ENCODE peak calls at places on chromosomes 16 and 17, in five cellular contexts. One of them, this sample, is unnamed.

GRCh38 chr17:7281953-7282751 is 634 bp downstream of the SLC2A4 start:
- DNase-seq in GM10248: no peak
- DNase-seq in progenitor cell of endocrine pancreas: peak
- DNase-seq in hepatocyte: peak
- DNase-seq in body of pancreas: no peak
- DNase-seq in this sample: no peak

GRCh38 chr17:35543856-35544255 is 6.4 kb upstream of the SLFN12L start:
- DNase-seq in body of pancreas: no peak
- DNase-seq in GM10248: no peak
- DNase-seq in progenitor cell of endocrine pancreas: no peak
- DNase-seq in hepatocyte: no peak
- DNase-seq in this sample: no peak

GRCh38 chr16:23482778-23483177 is 27.5 kb downstream of the GGA2 start:
- DNase-seq in GM10248: no peak
- DNase-seq in body of pancreas: no peak
- DNase-seq in progenitor cell of endocrine pancreas: no peak
- DNase-seq in hepatocyte: no peak
- DNase-seq in this sample: no peak

GRCh38 chr16:4157376-4157825 is 41.2 kb upstream of the ADCY9 start:
- DNase-seq in body of pancreas: no peak
- DNase-seq in GM10248: no peak
- DNase-seq in hepatocyte: peak
- DNase-seq in progenitor cell of endocrine pancreas: no peak
- DNase-seq in this sample: peak

GRCh38 chr16:53091508-53092211 is 36.9 kb downstream of the CHD9 start:
- DNase-seq in hepatocyte: peak
- DNase-seq in GM10248: peak
- DNase-seq in body of pancreas: peak
- DNase-seq in progenitor cell of endocrine pancreas: no peak
- DNase-seq in this sample: no peak

GRCh38 chr16:87607871-87608270 is 5.6 kb downstream of the JPH3 start:
- DNase-seq in progenitor cell of endocrine pancreas: no peak
- DNase-seq in GM10248: no peak
- DNase-seq in hepatocyte: no peak
- DNase-seq in body of pancreas: no peak
- DNase-seq in this sample: no peak

GRCh38 chr16:80894091-80894490 is 89.7 kb upstream of the CDYL2 start:
- DNase-seq in GM10248: no peak
- DNase-seq in body of pancreas: no peak
- DNase-seq in hepatocyte: no peak
- DNase-seq in progenitor cell of endocrine pancreas: no peak
- DNase-seq in this sample: no peak

GRCh38 chr17:64974750-64975317 is 55.6 kb upstream of the LRRC37A3 start:
- DNase-seq in body of pancreas: no peak
- DNase-seq in GM10248: no peak
- DNase-seq in hepatocyte: no peak
- DNase-seq in progenitor cell of endocrine pancreas: no peak
- DNase-seq in this sample: no peak

GRCh38 chr16:13439766-13440165 is 480.2 kb upstream of the ERCC4 start:
- DNase-seq in hepatocyte: peak
- DNase-seq in body of pancreas: no peak
- DNase-seq in progenitor cell of endocrine pancreas: no peak
- DNase-seq in GM10248: no peak
- DNase-seq in this sample: no peak

GRCh38 chr17:69997332-69997731 is 77.7 kb upstream of the KCNJ16 start:
- DNase-seq in GM10248: no peak
- DNase-seq in progenitor cell of endocrine pancreas: no peak
- DNase-seq in body of pancreas: no peak
- DNase-seq in hepatocyte: peak
- DNase-seq in this sample: no peak

GRCh38 chr16:53071748-53072301 is 17.0 kb downstream of the CHD9 start:
- DNase-seq in GM10248: peak
- DNase-seq in hepatocyte: no peak
- DNase-seq in progenitor cell of endocrine pancreas: no peak
- DNase-seq in body of pancreas: no peak
- DNase-seq in this sample: no peak

GRCh38 chr16:65071371-65072311 is 50.2 kb downstream of the CDH11 start:
- DNase-seq in GM10248: no peak
- DNase-seq in progenitor cell of endocrine pancreas: no peak
- DNase-seq in body of pancreas: peak
- DNase-seq in hepatocyte: no peak
- DNase-seq in this sample: no peak

GRCh38 chr16:57536306-57537193 is at the start of gene CCDC102A:
- DNase-seq in progenitor cell of endocrine pancreas: no peak
- DNase-seq in GM10248: peak
- DNase-seq in body of pancreas: peak
- DNase-seq in hepatocyte: peak
- DNase-seq in this sample: no peak

GRCh38 chr17:47663997-47664941 is 14.6 kb downstream of the KPNB1 start:
- DNase-seq in progenitor cell of endocrine pancreas: peak
- DNase-seq in hepatocyte: peak
- DNase-seq in body of pancreas: peak
- DNase-seq in GM10248: peak
- DNase-seq in this sample: peak

GRCh38 chr17:42373896-42374295 is 14.3 kb downstream of the STAT3 start:
- DNase-seq in body of pancreas: no peak
- DNase-seq in progenitor cell of endocrine pancreas: no peak
- DNase-seq in hepatocyte: no peak
- DNase-seq in GM10248: no peak
- DNase-seq in this sample: no peak

GRCh38 chr17:4934173-4934979 is 2.3 kb downstream of the GP1BA start:
- DNase-seq in progenitor cell of endocrine pancreas: no peak
- DNase-seq in GM10248: peak
- DNase-seq in hepatocyte: peak
- DNase-seq in body of pancreas: no peak
- DNase-seq in this sample: peak

GRCh38 chr17:27544350-27545131 is 86.4 kb upstream of the LGALS9 start:
- DNase-seq in hepatocyte: no peak
- DNase-seq in body of pancreas: no peak
- DNase-seq in GM10248: peak
- DNase-seq in progenitor cell of endocrine pancreas: no peak
- DNase-seq in this sample: no peak

GRCh38 chr17:8057691-8058114 is 18.8 kb downstream of the ALOX15B start:
- DNase-seq in GM10248: peak
- DNase-seq in hepatocyte: peak
- DNase-seq in body of pancreas: peak
- DNase-seq in progenitor cell of endocrine pancreas: no peak
- DNase-seq in this sample: peak

GRCh38 chr16:1211451-1212268 is 13.4 kb downstream of the TPSG1 start:
- DNase-seq in GM10248: no peak
- DNase-seq in hepatocyte: no peak
- DNase-seq in progenitor cell of endocrine pancreas: no peak
- DNase-seq in body of pancreas: no peak
- DNase-seq in this sample: no peak

GRCh38 chr16:75053791-75054555 is 55.1 kb downstream of the ZNRF1 start:
- DNase-seq in body of pancreas: peak
- DNase-seq in GM10248: no peak
- DNase-seq in progenitor cell of endocrine pancreas: no peak
- DNase-seq in hepatocyte: peak
- DNase-seq in this sample: peak

GRCh38 chr16:74998481-74999207 is at the start of gene ZNRF1:
- DNase-seq in hepatocyte: peak
- DNase-seq in progenitor cell of endocrine pancreas: peak
- DNase-seq in body of pancreas: peak
- DNase-seq in GM10248: peak
- DNase-seq in this sample: peak

GRCh38 chr16:69187387-69187890 is 475 bp downstream of the SNTB2 start:
- DNase-seq in body of pancreas: peak
- DNase-seq in progenitor cell of endocrine pancreas: peak
- DNase-seq in hepatocyte: peak
- DNase-seq in GM10248: peak
- DNase-seq in this sample: no peak

GRCh38 chr16:47732122-47732805 is 271.1 kb downstream of the PHKB start:
- DNase-seq in body of pancreas: no peak
- DNase-seq in hepatocyte: no peak
- DNase-seq in progenitor cell of endocrine pancreas: no peak
- DNase-seq in GM10248: no peak
- DNase-seq in this sample: no peak

GRCh38 chr17:56708220-56708567 is 114.7 kb downstream of the NOG start:
- DNase-seq in GM10248: no peak
- DNase-seq in hepatocyte: no peak
- DNase-seq in progenitor cell of endocrine pancreas: no peak
- DNase-seq in body of pancreas: no peak
- DNase-seq in this sample: no peak

GRCh38 chr17:7222972-7223292 is 3.2 kb downstream of the ACADVL start:
- DNase-seq in body of pancreas: no peak
- DNase-seq in hepatocyte: no peak
- DNase-seq in progenitor cell of endocrine pancreas: no peak
- DNase-seq in GM10248: no peak
- DNase-seq in this sample: no peak

GRCh38 chr16:61014869-61015268 is 1021.4 kb downstream of the CDH8 start:
- DNase-seq in progenitor cell of endocrine pancreas: no peak
- DNase-seq in GM10248: no peak
- DNase-seq in hepatocyte: no peak
- DNase-seq in body of pancreas: no peak
- DNase-seq in this sample: no peak

GRCh38 chr17:8892338-8892690 is 24.8 kb upstream of the PIK3R6 start:
- DNase-seq in progenitor cell of endocrine pancreas: no peak
- DNase-seq in hepatocyte: no peak
- DNase-seq in GM10248: peak
- DNase-seq in body of pancreas: no peak
- DNase-seq in this sample: no peak

GRCh38 chr17:61221597-61222471 is 177.8 kb upstream of the TBX2 start:
- DNase-seq in GM10248: no peak
- DNase-seq in progenitor cell of endocrine pancreas: no peak
- DNase-seq in hepatocyte: no peak
- DNase-seq in body of pancreas: no peak
- DNase-seq in this sample: no peak

GRCh38 chr17:49074851-49075540 is 57.6 kb upstream of the B4GALNT2 start:
- DNase-seq in body of pancreas: no peak
- DNase-seq in GM10248: no peak
- DNase-seq in progenitor cell of endocrine pancreas: no peak
- DNase-seq in hepatocyte: no peak
- DNase-seq in this sample: no peak

GRCh38 chr17:75267146-75267402 is 4.0 kb downstream of the MIF4GD start:
- DNase-seq in hepatocyte: no peak
- DNase-seq in GM10248: no peak
- DNase-seq in progenitor cell of endocrine pancreas: no peak
- DNase-seq in body of pancreas: no peak
- DNase-seq in this sample: no peak

GRCh38 chr17:48262982-48263586 is 155.5 kb downstream of the SNX11 start:
- DNase-seq in hepatocyte: no peak
- DNase-seq in progenitor cell of endocrine pancreas: no peak
- DNase-seq in GM10248: no peak
- DNase-seq in body of pancreas: no peak
- DNase-seq in this sample: no peak

GRCh38 chr17:60169921-60170817 is 20.4 kb downstream of the CA4 start:
- DNase-seq in hepatocyte: peak
- DNase-seq in body of pancreas: no peak
- DNase-seq in GM10248: no peak
- DNase-seq in progenitor cell of endocrine pancreas: no peak
- DNase-seq in this sample: peak

GRCh38 chr16:82169861-82170845 is at the start of gene MPHOSPH6:
- DNase-seq in hepatocyte: peak
- DNase-seq in GM10248: peak
- DNase-seq in progenitor cell of endocrine pancreas: peak
- DNase-seq in body of pancreas: peak
- DNase-seq in this sample: peak
- TF ChIP-seq CTCF in hepatocyte: no peak
- TF ChIP-seq CTCF in GM10248: no peak
- TF ChIP-seq CTCF in progenitor cell of endocrine pancreas: no peak
- TF ChIP-seq CTCF in body of pancreas: no peak
- TF ChIP-seq CTCF in this sample: peak

DNA sequence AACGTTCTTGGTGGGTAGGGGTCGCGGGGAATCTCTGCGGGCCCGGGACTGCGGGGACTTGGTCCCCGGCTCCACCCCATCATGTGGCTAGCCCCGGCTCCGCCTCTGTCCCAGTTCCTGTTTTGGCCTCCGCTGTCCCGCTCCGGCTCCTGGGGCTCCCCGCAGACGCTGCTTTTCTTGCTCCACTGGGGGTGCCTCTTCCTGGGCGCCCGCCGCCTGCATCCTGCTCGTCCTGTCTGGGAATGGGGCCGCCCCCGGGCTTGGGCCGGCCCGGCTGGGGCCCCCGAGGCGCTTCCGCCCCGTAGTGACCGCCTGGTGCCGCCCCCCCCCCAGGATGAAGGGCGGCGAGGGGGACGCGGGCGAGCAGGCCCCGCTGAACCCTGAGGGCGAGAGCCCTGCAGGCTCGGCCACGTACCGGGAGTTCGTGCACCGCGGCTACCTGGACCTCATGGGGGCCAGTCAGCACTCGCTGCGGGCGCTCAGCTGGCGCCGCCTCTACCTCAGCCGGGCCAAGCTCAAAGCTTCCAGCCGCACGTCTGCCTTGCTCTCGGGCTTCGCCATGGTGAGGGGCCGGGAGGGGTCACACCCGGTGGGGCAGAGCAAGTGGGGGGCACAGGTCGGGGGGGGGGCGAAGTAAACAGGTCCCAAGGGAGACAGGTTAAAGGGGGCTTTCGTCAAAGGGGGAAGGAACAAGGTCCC is at the start of gene ORAI3:
- DNase-seq in progenitor cell of endocrine pancreas: peak
- DNase-seq in body of pancreas: peak
- DNase-seq in hepatocyte: peak
- DNase-seq in GM10248: peak
- DNase-seq in this sample: no peak
- TF ChIP-seq CTCF in progenitor cell of endocrine pancreas: no peak
- TF ChIP-seq CTCF in body of pancreas: no peak
- TF ChIP-seq CTCF in hepatocyte: no peak
- TF ChIP-seq CTCF in GM10248: no peak
- TF ChIP-seq CTCF in this sample: no peak

GRCh38 chr17:79840204-79840988 is 1.2 kb upstream of the CBX4 start:
- DNase-seq in GM10248: no peak
- DNase-seq in body of pancreas: peak
- DNase-seq in hepatocyte: peak
- DNase-seq in progenitor cell of endocrine pancreas: no peak
- DNase-seq in this sample: no peak
- TF ChIP-seq CTCF in GM10248: no peak
- TF ChIP-seq CTCF in body of pancreas: no peak
- TF ChIP-seq CTCF in hepatocyte: peak
- TF ChIP-seq CTCF in progenitor cell of endocrine pancreas: no peak
- TF ChIP-seq CTCF in this sample: no peak

DNA sequence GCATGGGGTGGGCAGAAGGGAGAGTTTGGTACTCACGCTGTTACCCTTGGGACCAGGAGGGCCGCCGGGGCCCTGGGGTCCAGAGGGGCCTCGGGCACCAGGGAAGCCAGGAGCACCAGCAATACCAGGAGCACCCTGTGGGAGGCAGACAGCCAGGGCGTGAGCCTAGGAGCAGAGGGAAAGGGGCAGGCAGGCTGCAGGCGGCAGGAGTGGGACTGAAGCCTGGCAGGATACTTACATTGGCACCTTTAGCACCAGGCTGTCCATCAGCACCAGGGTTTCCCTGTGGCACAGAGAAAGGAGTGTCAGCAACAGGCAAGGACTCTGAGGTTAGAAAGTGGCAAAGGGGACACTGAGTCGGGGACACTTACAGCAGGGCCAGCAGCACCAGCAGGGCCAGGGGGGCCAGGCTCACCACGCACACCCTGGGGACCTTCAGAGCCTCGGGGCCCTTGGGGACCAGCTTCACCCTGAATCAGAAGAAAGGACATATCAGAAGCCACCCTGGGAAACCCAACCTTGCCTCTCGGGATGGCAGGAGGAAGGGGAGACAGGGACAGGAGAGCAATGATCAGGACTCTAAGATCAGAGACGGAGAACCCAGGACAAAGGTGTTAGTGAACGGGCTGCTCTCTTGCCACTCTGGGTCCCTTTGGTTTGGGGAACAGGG is 6.1 kb downstream of the COL1A1 start:
- DNase-seq in progenitor cell of endocrine pancreas: no peak
- DNase-seq in body of pancreas: no peak
- DNase-seq in hepatocyte: no peak
- DNase-seq in GM10248: no peak
- DNase-seq in this sample: no peak
- TF ChIP-seq CTCF in progenitor cell of endocrine pancreas: no peak
- TF ChIP-seq CTCF in body of pancreas: no peak
- TF ChIP-seq CTCF in hepatocyte: no peak
- TF ChIP-seq CTCF in GM10248: no peak
- TF ChIP-seq CTCF in this sample: peak

This sample was measured in HepG2.